ENCODE peak calls at places on chromosomes 7 and 10, in six cellular contexts. J, Y, B, S, K and E are unnamed samples.

GRCh38 chr10:89090760-89091455 is 100.3 kb downstream of the FAS start:
- DNase-seq in J (no peak), Y (no peak), B (peak), S (no peak), K (no peak), E (no peak)

GRCh38 chr10:5284311-5285057 is 80.3 kb upstream of the UCN3 start:
- DNase-seq in J (no peak), Y (no peak), B (peak), S (peak), K (no peak), E (peak)

GRCh38 chr10:76881477-76882220 is 756.0 kb downstream of the KCNMA1 start:
- DNase-seq in J (peak), Y (peak), B (peak), S (no peak), K (no peak), E (peak)

GRCh38 chr7:117986645-117987269 is 113.5 kb upstream of the CTTNBP2 start:
- DNase-seq in J (no peak), Y (no peak), B (no peak), S (no peak), K (no peak), E (no peak)

GRCh38 chr10:36375107-36375506 is 733.0 kb upstream of the FZD8 start:
- DNase-seq in J (no peak), Y (no peak), B (no peak), S (no peak), K (no peak), E (no peak)

GRCh38 chr7:41582116-41582515 is 120.8 kb downstream of the INHBA start:
- DNase-seq in J (no peak), Y (no peak), B (no peak), S (no peak), K (no peak), E (peak)

GRCh38 chr7:154792436-154793055 is 210.4 kb downstream of the PAXIP1 start:
- DNase-seq in J (no peak), Y (no peak), B (no peak), S (no peak), K (no peak), E (no peak)

GRCh38 chr7:11231190-11231589 is 257.5 kb downstream of the PHF14 start:
- DNase-seq in J (no peak), Y (no peak), B (no peak), S (no peak), K (no peak), E (no peak)

GRCh38 chr7:88040694-88041093 is 106.6 kb downstream of the ADAM22 start:
- DNase-seq in J (no peak), Y (peak), B (peak), S (no peak), K (no peak), E (no peak)

DNA sequence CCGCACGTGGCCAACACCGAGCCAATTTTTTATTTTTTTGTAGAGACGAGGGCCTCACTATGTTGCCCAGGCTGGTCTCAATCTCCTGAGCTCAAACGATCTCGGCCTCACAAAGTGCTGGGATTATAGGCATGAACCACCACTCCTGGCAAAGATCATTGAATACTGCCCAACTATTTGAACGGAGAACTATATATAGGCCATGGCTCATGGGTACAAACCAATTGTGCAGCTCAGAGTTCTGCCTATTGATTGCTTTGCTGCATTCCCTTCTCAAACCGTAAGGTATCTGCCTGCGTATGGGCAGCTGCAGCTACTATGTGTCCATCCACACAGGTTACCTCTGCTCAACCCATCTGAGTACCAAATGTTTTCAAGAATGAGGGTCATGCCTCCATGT is 9.7 kb upstream of the SLC25A16 start:
- DNase-seq in J (no peak), Y (no peak), B (no peak), S (no peak), K (no peak), E (no peak)
- H3K4me3 ChIP-seq in J (no peak), Y (no peak), B (no peak), S (no peak), K (no peak), E (no peak)

GRCh38 chr10:117266812-117267211 is 25.9 kb downstream of the SLC18A2 start:
- DNase-seq in J (no peak), Y (no peak), B (no peak), S (no peak), K (no peak), E (no peak)
- TF ChIP-seq CTCF in J (no peak), Y (no peak), B (no peak), S (no peak), K (no peak), E (no peak)

GRCh38 chr10:60384708-60385398 is 4.8 kb downstream of the ANK3 start:
- DNase-seq in J (no peak), Y (peak), B (peak), S (peak), K (no peak), E (peak)
- H3K4me3 ChIP-seq in J (no peak), Y (no peak), B (no peak), S (no peak), K (no peak), E (no peak)

GRCh38 chr10:79242620-79243152 is 104.6 kb upstream of the PPIF start:
- DNase-seq in J (no peak), Y (peak), B (peak), S (no peak), K (no peak), E (peak)
- TF ChIP-seq CTCF in J (no peak), Y (no peak), B (no peak), S (no peak), K (no peak), E (no peak)

DNA sequence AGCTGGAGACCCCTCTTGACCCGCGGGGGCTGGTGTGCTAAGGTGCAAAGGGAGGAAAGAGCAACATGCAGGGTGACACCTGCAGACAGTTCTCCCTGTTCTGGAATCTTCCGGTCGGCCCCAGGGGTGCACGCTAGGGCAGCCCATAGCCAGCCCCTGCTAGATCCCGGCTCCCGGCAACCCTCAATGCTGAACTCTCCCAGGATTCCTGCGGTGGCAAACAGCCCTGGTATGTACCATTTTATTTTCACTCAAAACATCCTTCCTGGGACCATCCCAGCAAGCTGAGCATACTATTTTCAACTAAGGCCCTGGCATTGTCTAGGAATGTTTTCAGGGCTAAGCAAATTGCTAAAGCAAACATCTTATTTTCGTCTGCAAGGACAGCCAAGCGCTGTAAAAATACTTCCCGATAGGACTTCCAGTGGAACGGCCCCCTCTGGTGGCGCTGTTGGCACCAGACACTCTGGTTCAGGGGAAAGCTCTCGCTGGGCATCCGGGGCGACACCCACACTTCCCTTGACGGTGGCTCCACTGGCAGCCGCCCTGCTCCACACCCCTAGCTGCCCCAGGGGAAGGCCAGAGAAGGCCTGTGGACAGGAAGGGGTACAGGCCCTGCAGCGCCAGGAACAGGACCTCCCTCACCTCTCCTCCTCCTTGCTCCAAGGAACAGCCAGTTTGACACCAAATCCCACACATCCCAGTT is 99.4 kb downstream of the CTBP2 start:
- DNase-seq in J (no peak), Y (peak), B (peak), S (peak), K (peak), E (peak)
- H3K4me3 ChIP-seq in J (no peak), Y (no peak), B (no peak), S (no peak), K (no peak), E (no peak)